ENCODE peak calls at places on chromosomes 11 and 22, in seven cellular contexts. One of them, this sample, is unnamed.
A peak's percentile ranks its signal among the peaks of the same experiment; 100 is the strongest.

GRCh38 chr11:123543796-123544195 is 110.6 kb downstream of the SCN3B start:
- DNase-seq in neural progenitor cell: no peak
- DNase-seq in epithelial cell of esophagus: peak; percentile 84
- DNase-seq in left ventricle myocardium inferior: no peak
- DNase-seq in fibroblast of lung: peak; percentile 77
- DNase-seq in Panc1: no peak
- DNase-seq in GM12865: no peak
- DNase-seq in this sample: no peak

GRCh38 chr11:50164050-50164449 is 131.4 kb downstream of the OR4C45 start:
- DNase-seq in epithelial cell of esophagus: no peak
- DNase-seq in neural progenitor cell: no peak
- DNase-seq in fibroblast of lung: no peak
- DNase-seq in left ventricle myocardium inferior: no peak
- DNase-seq in Panc1: no peak
- DNase-seq in GM12865: no peak
- DNase-seq in this sample: no peak

GRCh38 chr11:71372693-71373657 is 75.2 kb downstream of the DHCR7 start:
- DNase-seq in GM12865: peak; percentile 60
- DNase-seq in left ventricle myocardium inferior: no peak
- DNase-seq in Panc1: peak; percentile 5
- DNase-seq in fibroblast of lung: peak; percentile 19
- DNase-seq in epithelial cell of esophagus: peak; percentile 42
- DNase-seq in neural progenitor cell: peak; percentile 42
- DNase-seq in this sample: no peak

GRCh38 chr11:78810489-78811090 is 235.9 kb upstream of the NARS2 start:
- DNase-seq in epithelial cell of esophagus: no peak
- DNase-seq in fibroblast of lung: no peak
- DNase-seq in neural progenitor cell: peak; percentile 38
- DNase-seq in left ventricle myocardium inferior: no peak
- DNase-seq in GM12865: no peak
- DNase-seq in Panc1: no peak
- DNase-seq in this sample: no peak

GRCh38 chr22:46996595-46997310 is 234.3 kb downstream of the TBC1D22A start:
- DNase-seq in neural progenitor cell: no peak
- DNase-seq in epithelial cell of esophagus: peak; percentile 51
- DNase-seq in left ventricle myocardium inferior: no peak
- DNase-seq in GM12865: no peak
- DNase-seq in fibroblast of lung: no peak
- DNase-seq in Panc1: no peak
- DNase-seq in this sample: no peak

GRCh38 chr11:93939084-93939780 is 81.9 kb upstream of the HEPHL1 start:
- DNase-seq in GM12865: no peak
- DNase-seq in neural progenitor cell: no peak
- DNase-seq in epithelial cell of esophagus: peak; percentile 96
- DNase-seq in left ventricle myocardium inferior: no peak
- DNase-seq in fibroblast of lung: peak; percentile 61
- DNase-seq in Panc1: no peak
- DNase-seq in this sample: no peak

GRCh38 chr11:1395773-1396374 is 6.1 kb downstream of the BRSK2 start:
- DNase-seq in left ventricle myocardium inferior: no peak
- DNase-seq in neural progenitor cell: no peak
- DNase-seq in GM12865: no peak
- DNase-seq in epithelial cell of esophagus: no peak
- DNase-seq in fibroblast of lung: no peak
- DNase-seq in Panc1: no peak
- DNase-seq in this sample: no peak

GRCh38 chr11:8709777-8710176 is 27.2 kb downstream of the RPL27A start:
- DNase-seq in GM12865: no peak
- DNase-seq in fibroblast of lung: no peak
- DNase-seq in neural progenitor cell: no peak
- DNase-seq in Panc1: no peak
- DNase-seq in left ventricle myocardium inferior: no peak
- DNase-seq in epithelial cell of esophagus: no peak
- DNase-seq in this sample: no peak

GRCh38 chr11:127962416-127962815 is 624.9 kb downstream of the ETS1 start:
- DNase-seq in left ventricle myocardium inferior: no peak
- DNase-seq in GM12865: no peak
- DNase-seq in Panc1: no peak
- DNase-seq in fibroblast of lung: no peak
- DNase-seq in epithelial cell of esophagus: no peak
- DNase-seq in neural progenitor cell: no peak
- DNase-seq in this sample: no peak

GRCh38 chr22:24445481-24446290 is 18.3 kb downstream of the ADORA2A start:
- DNase-seq in fibroblast of lung: no peak
- DNase-seq in neural progenitor cell: peak; percentile 67
- DNase-seq in Panc1: no peak
- DNase-seq in GM12865: no peak
- DNase-seq in left ventricle myocardium inferior: no peak
- DNase-seq in epithelial cell of esophagus: no peak
- DNase-seq in this sample: no peak

GRCh38 chr11:46513934-46514342 is 79.9 kb downstream of the AMBRA1 start:
- DNase-seq in left ventricle myocardium inferior: peak; percentile 47
- DNase-seq in Panc1: no peak
- DNase-seq in neural progenitor cell: no peak
- DNase-seq in epithelial cell of esophagus: peak; percentile 95
- DNase-seq in GM12865: no peak
- DNase-seq in fibroblast of lung: peak; percentile 61
- DNase-seq in this sample: peak; percentile 64

GRCh38 chr22:45584121-45584570 is 81.5 kb downstream of the FBLN1 start:
- DNase-seq in left ventricle myocardium inferior: no peak
- DNase-seq in epithelial cell of esophagus: no peak
- DNase-seq in fibroblast of lung: peak; percentile 62
- DNase-seq in Panc1: no peak
- DNase-seq in neural progenitor cell: no peak
- DNase-seq in GM12865: no peak
- DNase-seq in this sample: no peak

GRCh38 chr11:926341-926916 is 759 bp downstream of the AP2A2 start:
- DNase-seq in fibroblast of lung: peak; percentile 70
- DNase-seq in GM12865: no peak
- DNase-seq in left ventricle myocardium inferior: no peak
- DNase-seq in epithelial cell of esophagus: peak; percentile 70
- DNase-seq in neural progenitor cell: peak; percentile 24
- DNase-seq in Panc1: no peak
- DNase-seq in this sample: peak; percentile 61

GRCh38 chr11:78428773-78429172 is 11.2 kb upstream of the GAB2 start:
- DNase-seq in GM12865: no peak
- DNase-seq in Panc1: no peak
- DNase-seq in neural progenitor cell: no peak
- DNase-seq in fibroblast of lung: no peak
- DNase-seq in left ventricle myocardium inferior: no peak
- DNase-seq in epithelial cell of esophagus: no peak
- DNase-seq in this sample: no peak

GRCh38 chr11:19216021-19216420 is 14.2 kb upstream of the CSRP3 start:
- DNase-seq in neural progenitor cell: no peak
- DNase-seq in epithelial cell of esophagus: no peak
- DNase-seq in GM12865: no peak
- DNase-seq in Panc1: no peak
- DNase-seq in left ventricle myocardium inferior: no peak
- DNase-seq in fibroblast of lung: no peak
- DNase-seq in this sample: no peak

GRCh38 chr11:61683961-61684869 is 4.0 kb downstream of the DAGLA start:
- DNase-seq in Panc1: no peak
- DNase-seq in neural progenitor cell: no peak
- DNase-seq in epithelial cell of esophagus: no peak
- DNase-seq in GM12865: no peak
- DNase-seq in fibroblast of lung: peak; percentile 76
- DNase-seq in left ventricle myocardium inferior: no peak
- DNase-seq in this sample: no peak
- H3K4me3 ChIP-seq in Panc1: no peak overlapping the region
- H3K4me3 ChIP-seq in neural progenitor cell: no peak overlapping the region
- H3K4me3 ChIP-seq in epithelial cell of esophagus: no peak overlapping the region
- H3K4me3 ChIP-seq in GM12865: no peak overlapping the region
- H3K4me3 ChIP-seq in fibroblast of lung: no peak overlapping the region
- H3K4me3 ChIP-seq in left ventricle myocardium inferior: no peak overlapping the region
- H3K4me3 ChIP-seq in this sample: no peak overlapping the region

DNA sequence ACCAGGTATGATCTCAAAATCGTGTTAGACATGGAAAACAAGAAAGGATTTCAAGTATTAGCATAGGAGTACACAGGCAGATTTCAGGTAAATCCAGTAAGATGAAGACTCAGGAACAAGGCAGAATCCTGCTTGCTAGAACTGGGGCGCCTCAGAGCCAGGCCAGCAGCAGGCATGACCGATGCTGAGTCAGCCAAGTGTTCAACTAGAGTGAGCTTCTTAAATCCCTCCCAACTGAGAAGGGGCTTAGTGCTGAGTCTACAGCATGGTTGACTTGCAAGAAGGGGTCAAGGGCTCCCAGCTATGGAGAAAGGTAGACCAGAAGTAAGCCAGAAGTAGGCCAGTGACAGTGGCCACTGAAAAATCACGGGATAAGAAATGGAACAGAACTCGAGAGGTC is 12.4 kb downstream of the GRAP2 start:
- DNase-seq in fibroblast of lung: no peak
- DNase-seq in GM12865: no peak
- DNase-seq in neural progenitor cell: peak; percentile 57
- DNase-seq in Panc1: no peak
- DNase-seq in left ventricle myocardium inferior: no peak
- DNase-seq in epithelial cell of esophagus: peak; percentile 7
- DNase-seq in this sample: no peak
- H3K4me3 ChIP-seq in fibroblast of lung: no peak overlapping the region
- H3K4me3 ChIP-seq in GM12865: no peak overlapping the region
- H3K4me3 ChIP-seq in neural progenitor cell: no peak overlapping the region
- H3K4me3 ChIP-seq in Panc1: no peak overlapping the region
- H3K4me3 ChIP-seq in left ventricle myocardium inferior: no peak overlapping the region
- H3K4me3 ChIP-seq in epithelial cell of esophagus: no peak overlapping the region
- H3K4me3 ChIP-seq in this sample: no peak overlapping the region

DNA sequence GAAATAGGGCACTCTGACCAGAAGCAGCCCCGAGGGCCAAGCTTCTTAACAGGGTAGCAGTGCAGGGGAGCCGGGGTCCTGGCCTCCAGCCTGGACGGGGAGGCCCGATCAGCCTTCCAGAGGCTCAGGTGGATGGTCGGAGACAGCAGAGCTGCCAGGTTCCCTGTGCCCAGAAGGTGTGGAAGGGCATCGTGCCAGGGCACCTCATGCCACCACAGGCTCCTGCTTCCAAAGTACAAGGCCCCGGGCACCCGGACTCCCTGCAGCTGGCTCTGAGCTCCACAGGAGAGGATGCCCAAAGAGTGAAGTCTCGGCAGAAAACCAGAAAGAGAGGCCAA is 14.3 kb downstream of the EHD1 start:
- DNase-seq in GM12865: peak; percentile 27
- DNase-seq in left ventricle myocardium inferior: no peak
- DNase-seq in epithelial cell of esophagus: no peak
- DNase-seq in fibroblast of lung: no peak
- DNase-seq in Panc1: no peak
- DNase-seq in neural progenitor cell: no peak
- DNase-seq in this sample: no peak
- H3K4me3 ChIP-seq in GM12865: peak overlapping the region; percentile 69
- H3K4me3 ChIP-seq in left ventricle myocardium inferior: peak overlapping the region; percentile 49
- H3K4me3 ChIP-seq in epithelial cell of esophagus: no peak overlapping the region
- H3K4me3 ChIP-seq in fibroblast of lung: peak overlapping the region; percentile 8
- H3K4me3 ChIP-seq in Panc1: peak overlapping the region; percentile 13
- H3K4me3 ChIP-seq in neural progenitor cell: no peak overlapping the region
- H3K4me3 ChIP-seq in this sample: peak overlapping the region; percentile 34

GRCh38 chr11:114062272-114062671 is 2.8 kb downstream of the ZBTB16 start:
- DNase-seq in left ventricle myocardium inferior: no peak
- DNase-seq in neural progenitor cell: no peak
- DNase-seq in fibroblast of lung: no peak
- DNase-seq in epithelial cell of esophagus: no peak
- DNase-seq in GM12865: no peak
- DNase-seq in Panc1: no peak
- DNase-seq in this sample: no peak
- H3K4me3 ChIP-seq in left ventricle myocardium inferior: peak overlapping the region; percentile 100
- H3K4me3 ChIP-seq in neural progenitor cell: no peak overlapping the region
- H3K4me3 ChIP-seq in fibroblast of lung: no peak overlapping the region
- H3K4me3 ChIP-seq in epithelial cell of esophagus: peak overlapping the region; percentile 24
- H3K4me3 ChIP-seq in GM12865: no peak overlapping the region
- H3K4me3 ChIP-seq in Panc1: no peak overlapping the region
- H3K4me3 ChIP-seq in this sample: peak overlapping the region; percentile 60

GRCh38 chr11:76391039-76391438 is 9.9 kb downstream of the GVQW3 start:
- DNase-seq in fibroblast of lung: peak; percentile 60
- DNase-seq in GM12865: no peak
- DNase-seq in left ventricle myocardium inferior: no peak
- DNase-seq in epithelial cell of esophagus: no peak
- DNase-seq in neural progenitor cell: no peak
- DNase-seq in Panc1: no peak
- DNase-seq in this sample: no peak

GRCh38 chr11:76388408-76388807 is 7.3 kb downstream of the GVQW3 start:
- DNase-seq in GM12865: no peak
- DNase-seq in epithelial cell of esophagus: no peak
- DNase-seq in Panc1: no peak
- DNase-seq in fibroblast of lung: no peak
- DNase-seq in neural progenitor cell: no peak
- DNase-seq in left ventricle myocardium inferior: no peak
- DNase-seq in this sample: no peak

GRCh38 chr11:76380977-76381719 is at the start of the genes GVQW3 and THAP12:
- DNase-seq in GM12865: peak; percentile 99
- DNase-seq in epithelial cell of esophagus: peak; percentile 99
- DNase-seq in neural progenitor cell: peak; percentile 99
- DNase-seq in fibroblast of lung: peak; percentile 97
- DNase-seq in left ventricle myocardium inferior: peak; percentile 97
- DNase-seq in Panc1: peak; percentile 87
- DNase-seq in this sample: peak; percentile 99

GRCh38 chr11:76382209-76382608 is 1.1 kb downstream of the GVQW3 start:
- DNase-seq in epithelial cell of esophagus: no peak
- DNase-seq in neural progenitor cell: no peak
- DNase-seq in fibroblast of lung: no peak
- DNase-seq in left ventricle myocardium inferior: no peak
- DNase-seq in Panc1: no peak
- DNase-seq in GM12865: peak; percentile 6
- DNase-seq in this sample: no peak

DNA sequence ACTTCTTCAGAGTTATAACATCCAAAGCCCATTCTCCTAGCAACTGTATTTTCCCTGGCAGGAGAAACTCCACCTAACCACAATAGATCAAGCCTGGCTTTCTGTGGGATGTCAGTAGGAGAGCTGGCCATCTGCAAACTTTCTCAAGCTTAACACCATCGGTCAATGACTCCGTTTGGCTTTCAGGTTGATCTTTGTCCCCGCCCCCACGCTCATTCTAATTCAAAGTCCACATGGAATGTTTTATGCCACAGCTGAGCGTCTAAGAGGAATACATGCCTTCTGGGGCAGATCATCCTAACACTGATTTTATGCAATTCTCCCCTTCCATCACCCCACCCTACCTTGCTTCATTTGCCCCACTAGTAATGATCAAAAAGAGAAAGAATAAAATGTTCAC is 4.8 kb downstream of the GVQW3 start:
- DNase-seq in epithelial cell of esophagus: no peak
- DNase-seq in left ventricle myocardium inferior: no peak
- DNase-seq in Panc1: no peak
- DNase-seq in fibroblast of lung: peak; percentile 73
- DNase-seq in neural progenitor cell: no peak
- DNase-seq in GM12865: no peak
- DNase-seq in this sample: no peak
- H3K4me3 ChIP-seq in epithelial cell of esophagus: no peak overlapping the region
- H3K4me3 ChIP-seq in left ventricle myocardium inferior: no peak overlapping the region
- H3K4me3 ChIP-seq in Panc1: no peak overlapping the region
- H3K4me3 ChIP-seq in fibroblast of lung: no peak overlapping the region
- H3K4me3 ChIP-seq in neural progenitor cell: no peak overlapping the region
- H3K4me3 ChIP-seq in GM12865: no peak overlapping the region
- H3K4me3 ChIP-seq in this sample: no peak overlapping the region

GRCh38 chr11:44067266-44067665 is 1.2 kb downstream of the ACCS start:
- DNase-seq in Panc1: no peak
- DNase-seq in epithelial cell of esophagus: no peak
- DNase-seq in neural progenitor cell: no peak
- DNase-seq in fibroblast of lung: no peak
- DNase-seq in GM12865: no peak
- DNase-seq in left ventricle myocardium inferior: no peak
- DNase-seq in this sample: no peak
- H3K4me3 ChIP-seq in Panc1: peak overlapping the region; percentile 90
- H3K4me3 ChIP-seq in epithelial cell of esophagus: no peak overlapping the region
- H3K4me3 ChIP-seq in neural progenitor cell: no peak overlapping the region
- H3K4me3 ChIP-seq in fibroblast of lung: no peak overlapping the region
- H3K4me3 ChIP-seq in GM12865: no peak overlapping the region
- H3K4me3 ChIP-seq in left ventricle myocardium inferior: peak overlapping the region; percentile 76
- H3K4me3 ChIP-seq in this sample: peak overlapping the region; percentile 77

This sample was measured in heart left ventricle.